ENCODE peak calls at places on chromosome 11, in nine cellular contexts. I is WTC11; K is stimulated activated CD4-positive, alpha-beta T cell treated with anti-CD3 and anti-CD28 coated beads, Interleukin-1b, Interleukin-23, amount 100 ng/mL, for 24 hours; B is osteoblast; T is activated CD4-positive, alpha-beta memory T cell treated with anti-CD3 and anti-CD28 coated beads for 36 hours; Z is T-helper 2 cell; S is NCI-H345; N is NCI-H2171; L is Daoy. W is an unnamed sample.

GRCh38 chr11:134727636-134728035 is 315.6 kb upstream of the B3GAT1 start:
- DNase-seq in Z (no peak), L (no peak), S (no peak), K (no peak), B (no peak), N (no peak), I (no peak), T (no peak), W (no peak)

GRCh38 chr11:64763804-64764611 is 4.2 kb upstream of the PYGM start:
- DNase-seq in T (peak; percentile 50), Z (no peak), K (no peak), N (no peak), L (no peak), S (no peak), B (peak; percentile 48), I (no peak), W (no peak)

GRCh38 chr11:113979427-113979826 is 4.5 kb downstream of the HTR3A start:
- DNase-seq in Z (no peak), N (no peak), I (no peak), L (no peak), K (no peak), B (no peak), S (no peak), T (no peak), W (no peak)

GRCh38 chr11:117419136-117419914 is 91.7 kb downstream of the CEP164 start:
- DNase-seq in L (no peak), B (no peak), T (no peak), I (no peak), Z (no peak), K (no peak), S (no peak), N (no peak), W (no peak)

GRCh38 chr11:129731316-129731715 is 84.3 kb upstream of the TMEM45B start:
- DNase-seq in I (no peak), S (no peak), Z (no peak), B (no peak), K (no peak), L (no peak), N (no peak), T (no peak), W (no peak)

GRCh38 chr11:129460714-129461113 is 85.1 kb downstream of the BARX2 start:
- DNase-seq in Z (no peak), L (no peak), I (no peak), N (no peak), K (no peak), B (no peak), S (peak; percentile 81), T (no peak), W (no peak)

GRCh38 chr11:8230178-8230859 is 33.4 kb downstream of the LMO1 start:
- DNase-seq in Z (no peak), K (no peak), I (no peak), B (peak; percentile 51), L (no peak), T (no peak), N (no peak), S (no peak), W (no peak)

GRCh38 chr11:1221848-1222311 is 986 bp upstream of the MUC5B start:
- DNase-seq in K (no peak), S (no peak), Z (no peak), T (no peak), L (no peak), I (peak; percentile 9), N (no peak), B (peak; percentile 49), W (no peak)

GRCh38 chr11:76267563-76267962 is 61.3 kb upstream of the WNT11 start:
- DNase-seq in L (no peak), K (no peak), N (no peak), B (peak; percentile 79), S (no peak), Z (no peak), I (no peak), T (no peak), W (no peak)

GRCh38 chr11:66317322-66317765 is 500 bp upstream of the CD248 start:
- DNase-seq in Z (no peak), S (no peak), N (no peak), T (no peak), L (no peak), K (no peak), I (no peak), B (peak; percentile 97), W (no peak)

GRCh38 chr11:110908401-110909106 is 196.3 kb upstream of the ARHGAP20 start:
- DNase-seq in S (no peak), T (no peak), B (no peak), L (no peak), N (no peak), I (no peak), Z (no peak), K (no peak), W (peak; percentile 4)

GRCh38 chr11:58276151-58276550 is 8.1 kb upstream of the OR10W1 start:
- DNase-seq in Z (no peak), I (no peak), N (no peak), L (no peak), S (no peak), T (no peak), K (no peak), B (no peak), W (no peak)

GRCh38 chr11:64226507-64227051 is 505 bp downstream of the NUDT22 start:
- DNase-seq in N (no peak), T (peak; percentile 81), I (no peak), K (no peak), S (peak; percentile 44), Z (no peak), L (peak; percentile 48), B (no peak), W (peak; percentile 77)

GRCh38 chr11:128620306-128621175 is 33.2 kb upstream of the ETS1 start:
- DNase-seq in L (no peak), Z (no peak), T (no peak), B (no peak), S (no peak), K (no peak), N (no peak), I (no peak), W (no peak)

GRCh38 chr11:14644396-14645246 is 1.0 kb downstream of the PDE3B start:
- DNase-seq in I (peak; percentile 54), N (no peak), L (peak; percentile 45), K (peak; percentile 12), B (peak; percentile 81), S (peak; percentile 49), T (peak; percentile 53), Z (peak; percentile 9), W (peak; percentile 56)

GRCh38 chr11:1784761-1785650 is 21.3 kb upstream of the CTSD start:
- DNase-seq in I (no peak), N (no peak), K (no peak), S (no peak), T (no peak), L (no peak), Z (no peak), B (peak; percentile 60), W (no peak)

GRCh38 chr11:36501236-36501635 is 8.8 kb downstream of the TRAF6 start:
- DNase-seq in B (no peak), S (no peak), Z (no peak), I (no peak), K (no peak), N (no peak), L (no peak), T (no peak), W (no peak)

GRCh38 chr11:102226702-102227101 is 90.6 kb upstream of the BIRC3 start:
- DNase-seq in K (no peak), T (no peak), S (no peak), I (no peak), N (no peak), L (peak; percentile 84), Z (no peak), B (peak; percentile 38), W (no peak)